ENCODE peak calls at places on chromosomes 2 and 18, in nine cellular contexts. R is heart right ventricle; K is astrocyte; A is endothelial cell of umbilical vein; N is mesothelial cell of epicardium; O is CD4-positive, alpha-beta T cell; U is tibial nerve; H is AG04449; P is endothelial cell. J is an unnamed sample.

GRCh38 chr2:188345020-188345419 is 53.3 kb downstream of the GULP1 start:
- DNase-seq in R (no peak), K (peak; percentile 9), A (no peak), N (no peak), O (no peak), U (no peak), H (no peak), P (no peak), J (no peak)

GRCh38 chr18:22913861-22914260 is 19.3 kb upstream of the RBBP8 start:
- DNase-seq in R (no peak), K (no peak), A (no peak), N (peak; percentile 50), O (no peak), U (no peak), H (no peak), P (no peak), J (no peak)

GRCh38 chr18:446941-447560 is 53.5 kb downstream of the COLEC12 start:
- DNase-seq in R (no peak), K (no peak), A (peak; percentile 56), N (no peak), O (no peak), U (no peak), H (no peak), P (no peak), J (no peak)

GRCh38 chr2:23769364-23769763 is 157.6 kb downstream of the ATAD2B start:
- DNase-seq in R (no peak), K (no peak), A (no peak), N (no peak), O (no peak), U (no peak), H (no peak), P (no peak), J (no peak)

GRCh38 chr2:201220102-201220570 is 37.2 kb downstream of the CASP10 start:
- DNase-seq in R (peak; percentile 65), K (no peak), A (peak; percentile 92), N (no peak), O (no peak), U (no peak), H (no peak), P (peak; percentile 18), J (no peak)

GRCh38 chr18:42611134-42611533 is 504.4 kb downstream of the RIT2 start:
- DNase-seq in R (no peak), K (no peak), A (no peak), N (no peak), O (no peak), U (no peak), H (no peak), P (no peak), J (no peak)

GRCh38 chr2:71492112-71492511 is 38.8 kb downstream of the DYSF start:
- DNase-seq in R (peak; percentile 38), K (no peak), A (peak; percentile 98), N (no peak), O (no peak), U (no peak), H (no peak), P (peak; percentile 66), J (no peak)

GRCh38 chr2:65067806-65068553 is 11.8 kb downstream of the CEP68 start:
- DNase-seq in R (no peak), K (no peak), A (no peak), N (no peak), O (no peak), U (no peak), H (no peak), P (no peak), J (no peak)

GRCh38 chr2:105262662-105263091 is 21.1 kb downstream of the GPR45 start:
- DNase-seq in R (no peak), K (peak; percentile 40), A (no peak), N (no peak), O (no peak), U (no peak), H (no peak), P (no peak), J (no peak)

GRCh38 chr2:25587361-25587760 is 86.0 kb downstream of the DTNB start:
- DNase-seq in R (no peak), K (peak; percentile 61), A (peak; percentile 55), N (no peak), O (no peak), U (no peak), H (no peak), P (no peak), J (no peak)

GRCh38 chr2:2389215-2389614 is 58.1 kb upstream of the MYT1L start:
- DNase-seq in R (no peak), K (no peak), A (no peak), N (no peak), O (no peak), U (no peak), H (no peak), P (no peak), J (no peak)

GRCh38 chr2:88875749-88876148 is 184.3 kb downstream of the RPIA start:
- DNase-seq in R (no peak), K (no peak), A (no peak), N (no peak), O (no peak), U (no peak), H (no peak), P (no peak), J (no peak)

GRCh38 chr2:88885679-88886402 is 194.4 kb downstream of the RPIA start:
- DNase-seq in R (no peak), K (no peak), A (no peak), N (no peak), O (no peak), U (no peak), H (no peak), P (no peak), J (no peak)

GRCh38 chr2:88885275-88885674 is 193.8 kb downstream of the RPIA start:
- DNase-seq in R (no peak), K (no peak), A (no peak), N (no peak), O (no peak), U (no peak), H (no peak), P (no peak), J (no peak)

DNA sequence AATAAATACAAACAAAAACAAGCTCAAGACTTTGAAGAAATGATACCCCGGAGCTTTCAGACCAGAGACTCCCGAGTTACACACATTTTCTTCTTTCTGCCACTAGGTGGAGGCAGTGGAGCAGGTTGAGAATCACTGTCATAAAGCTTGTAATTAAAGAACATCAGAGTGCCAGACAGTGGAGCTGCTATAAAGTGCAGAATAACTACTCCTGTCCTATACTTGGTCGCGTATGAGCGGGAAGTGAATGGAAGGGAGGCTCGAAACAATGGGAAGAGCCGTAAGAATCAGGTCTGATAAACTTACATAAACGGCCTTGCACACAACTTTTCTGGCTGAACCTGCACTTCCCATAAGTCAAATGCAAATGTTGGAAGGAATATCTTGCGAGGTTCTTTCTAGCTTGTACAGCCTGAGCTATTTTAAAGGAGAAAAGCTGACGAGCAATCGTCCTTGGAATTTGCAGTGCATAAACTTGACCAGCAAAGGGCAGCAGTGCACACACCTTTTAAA is 189.0 kb downstream of the RPIA start:
- DNase-seq in R (peak; percentile 45), K (peak; percentile 12), A (peak; percentile 63), N (no peak), O (peak; percentile 4), U (no peak), H (no peak), P (peak; percentile 43), J (no peak)
- TF ChIP-seq CTCF in R (peak; percentile 68), K (peak; percentile 87), A (peak; percentile 68), N (peak; percentile 69), O (peak; percentile 89), U (peak; percentile 58), H (peak; percentile 72), P (peak; percentile 91), J (peak; percentile 36)

DNA sequence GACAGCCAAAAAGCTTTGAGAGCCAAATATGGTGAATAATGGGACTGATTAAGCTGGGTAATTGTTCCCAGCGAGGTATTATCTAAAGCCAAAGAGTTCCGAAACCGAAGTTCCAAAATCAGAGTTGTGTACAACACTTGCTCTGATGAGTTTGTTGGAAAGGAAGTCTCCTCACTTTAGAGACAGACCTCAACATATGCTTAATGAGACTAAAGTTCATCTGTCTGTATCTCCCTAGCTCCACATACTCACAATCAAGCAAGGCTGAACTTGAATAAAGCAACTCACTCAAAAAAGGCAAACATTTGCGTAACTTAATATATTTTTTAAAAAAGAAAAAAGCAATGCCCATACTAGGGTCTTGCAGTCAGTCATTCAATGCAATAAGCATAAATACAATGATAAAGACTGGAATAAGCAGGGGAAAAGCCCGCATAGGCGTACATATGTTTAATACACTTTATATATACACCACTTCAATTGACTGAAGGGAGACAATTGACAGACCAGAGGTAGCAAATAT is 60.1 kb downstream of the IRS1 start:
- DNase-seq in R (no peak), K (no peak), A (no peak), N (no peak), O (no peak), U (no peak), H (no peak), P (no peak), J (no peak)
- TF ChIP-seq CTCF in R (no peak), K (no peak), A (no peak), N (no peak), O (no peak), U (no peak), H (no peak), P (no peak), J (no peak)

GRCh38 chr2:88191722-88192042 is 21.5 kb downstream of the THNSL2 start:
- DNase-seq in R (no peak), K (no peak), A (no peak), N (no peak), O (no peak), U (no peak), H (no peak), P (no peak), J (no peak)

GRCh38 chr2:88192613-88193012 is 22.5 kb downstream of the THNSL2 start:
- DNase-seq in R (no peak), K (no peak), A (no peak), N (no peak), O (no peak), U (no peak), H (no peak), P (no peak), J (no peak)

GRCh38 chr2:88187927-88188326 is 17.8 kb downstream of the THNSL2 start:
- DNase-seq in R (no peak), K (no peak), A (no peak), N (no peak), O (no peak), U (no peak), H (no peak), P (no peak), J (no peak)

GRCh38 chr2:88188741-88189140 is 18.6 kb downstream of the THNSL2 start:
- DNase-seq in R (no peak), K (peak; percentile 6), A (no peak), N (no peak), O (no peak), U (no peak), H (no peak), P (no peak), J (no peak)

GRCh38 chr2:88190808-88191721 is 20.9 kb downstream of the THNSL2 start:
- DNase-seq in R (no peak), K (peak; percentile 2), A (peak; percentile 29), N (no peak), O (no peak), U (no peak), H (no peak), P (peak; percentile 67), J (no peak)
- TF ChIP-seq CTCF in R (peak; percentile 42), K (peak; percentile 32), A (peak; percentile 68), N (peak; percentile 85), O (no peak), U (peak; percentile 56), H (peak; percentile 63), P (peak; percentile 79), J (no peak)

DNA sequence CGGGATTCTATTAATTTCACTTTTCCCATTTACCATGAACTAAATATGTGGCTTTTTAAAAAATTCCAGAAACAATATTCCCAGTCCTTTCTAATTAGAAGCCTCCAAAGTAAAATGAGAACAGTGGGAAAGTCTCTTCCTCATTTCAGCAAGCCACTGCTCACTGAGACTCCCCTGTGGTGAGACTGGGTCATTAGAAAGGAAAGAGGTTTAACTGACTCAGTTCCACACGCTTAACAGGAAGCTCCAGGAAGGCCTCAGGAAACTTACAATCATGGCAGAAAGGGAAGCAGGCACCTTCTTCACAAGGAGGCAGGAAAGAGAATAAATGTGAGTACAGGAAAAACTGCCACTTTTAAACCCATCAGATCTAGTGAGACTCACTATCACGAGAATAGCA is 258.9 kb upstream of the CHAC2 start:
- DNase-seq in R (no peak), K (no peak), A (no peak), N (no peak), O (no peak), U (no peak), H (no peak), P (no peak), J (no peak)
- TF ChIP-seq CTCF in R (no peak), K (no peak), A (no peak), N (no peak), O (no peak), U (no peak), H (no peak), P (no peak), J (no peak)